ENCODE peak calls at places on chromosome 12, in nine cellular contexts. One of them, this sample, is unnamed.

GRCh38 chr12:92065664-92066063 is 80.0 kb downstream of the BTG1 start:
- DNase-seq in GM23248: peak; percentile 17
- DNase-seq in CD4-positive, alpha-beta memory T cell: no peak
- DNase-seq in RWPE2: no peak
- DNase-seq in Peyer's patch: no peak
- DNase-seq in effector memory CD4-positive, alpha-beta T cell: no peak
- DNase-seq in CD8-positive, alpha-beta memory T cell: no peak
- DNase-seq in endodermal cell: no peak
- DNase-seq in colonic mucosa: no peak
- DNase-seq in this sample: no peak

GRCh38 chr12:109555431-109556315 is 17.6 kb downstream of the MMAB start:
- DNase-seq in GM23248: no peak
- DNase-seq in CD4-positive, alpha-beta memory T cell: no peak
- DNase-seq in RWPE2: no peak
- DNase-seq in Peyer's patch: no peak
- DNase-seq in effector memory CD4-positive, alpha-beta T cell: no peak
- DNase-seq in CD8-positive, alpha-beta memory T cell: no peak
- DNase-seq in endodermal cell: no peak
- DNase-seq in colonic mucosa: no peak
- DNase-seq in this sample: no peak

GRCh38 chr12:55942055-55942454 is 11.1 kb downstream of the DGKA start:
- DNase-seq in GM23248: no peak
- DNase-seq in CD4-positive, alpha-beta memory T cell: no peak
- DNase-seq in RWPE2: no peak
- DNase-seq in Peyer's patch: no peak
- DNase-seq in effector memory CD4-positive, alpha-beta T cell: no peak
- DNase-seq in CD8-positive, alpha-beta memory T cell: no peak
- DNase-seq in endodermal cell: no peak
- DNase-seq in colonic mucosa: no peak
- DNase-seq in this sample: no peak

GRCh38 chr12:111339306-111339938 is 29.5 kb downstream of the PHETA1 start:
- DNase-seq in GM23248: no peak
- DNase-seq in CD4-positive, alpha-beta memory T cell: no peak
- DNase-seq in RWPE2: no peak
- DNase-seq in Peyer's patch: peak; percentile 64
- DNase-seq in effector memory CD4-positive, alpha-beta T cell: no peak
- DNase-seq in CD8-positive, alpha-beta memory T cell: no peak
- DNase-seq in endodermal cell: peak; percentile 87
- DNase-seq in colonic mucosa: no peak
- DNase-seq in this sample: no peak

GRCh38 chr12:16348435-16349131 is 1.1 kb downstream of the MGST1 start:
- DNase-seq in GM23248: peak; percentile 66
- DNase-seq in CD4-positive, alpha-beta memory T cell: no peak
- DNase-seq in RWPE2: no peak
- DNase-seq in Peyer's patch: no peak
- DNase-seq in effector memory CD4-positive, alpha-beta T cell: no peak
- DNase-seq in CD8-positive, alpha-beta memory T cell: no peak
- DNase-seq in endodermal cell: peak; percentile 59
- DNase-seq in colonic mucosa: no peak
- DNase-seq in this sample: no peak

GRCh38 chr12:64273527-64274403 is 51.7 kb upstream of the KICS2 start:
- DNase-seq in GM23248: peak; percentile 62
- DNase-seq in CD4-positive, alpha-beta memory T cell: no peak
- DNase-seq in RWPE2: no peak
- DNase-seq in Peyer's patch: no peak
- DNase-seq in effector memory CD4-positive, alpha-beta T cell: no peak
- DNase-seq in CD8-positive, alpha-beta memory T cell: no peak
- DNase-seq in endodermal cell: peak; percentile 93
- DNase-seq in colonic mucosa: no peak
- DNase-seq in this sample: no peak

GRCh38 chr12:12979151-12979550 is 20.9 kb downstream of the HEBP1 start:
- DNase-seq in GM23248: peak; percentile 44
- DNase-seq in CD4-positive, alpha-beta memory T cell: no peak
- DNase-seq in RWPE2: no peak
- DNase-seq in Peyer's patch: no peak
- DNase-seq in effector memory CD4-positive, alpha-beta T cell: no peak
- DNase-seq in CD8-positive, alpha-beta memory T cell: no peak
- DNase-seq in endodermal cell: no peak
- DNase-seq in colonic mucosa: no peak
- DNase-seq in this sample: no peak

GRCh38 chr12:1007994-1008393 is 17.0 kb downstream of the ERC1 start:
- DNase-seq in GM23248: no peak
- DNase-seq in CD4-positive, alpha-beta memory T cell: no peak
- DNase-seq in RWPE2: no peak
- DNase-seq in Peyer's patch: no peak
- DNase-seq in effector memory CD4-positive, alpha-beta T cell: no peak
- DNase-seq in CD8-positive, alpha-beta memory T cell: no peak
- DNase-seq in endodermal cell: no peak
- DNase-seq in colonic mucosa: no peak
- DNase-seq in this sample: no peak

GRCh38 chr12:42166501-42166900 is 21.8 kb upstream of the GXYLT1 start:
- DNase-seq in GM23248: peak; percentile 82
- DNase-seq in CD4-positive, alpha-beta memory T cell: no peak
- DNase-seq in RWPE2: no peak
- DNase-seq in Peyer's patch: no peak
- DNase-seq in effector memory CD4-positive, alpha-beta T cell: no peak
- DNase-seq in CD8-positive, alpha-beta memory T cell: no peak
- DNase-seq in endodermal cell: no peak
- DNase-seq in colonic mucosa: no peak
- DNase-seq in this sample: no peak

GRCh38 chr12:104423273-104423672 is 33.5 kb upstream of the CHST11 start:
- DNase-seq in GM23248: no peak
- DNase-seq in CD4-positive, alpha-beta memory T cell: no peak
- DNase-seq in RWPE2: no peak
- DNase-seq in Peyer's patch: no peak
- DNase-seq in effector memory CD4-positive, alpha-beta T cell: no peak
- DNase-seq in CD8-positive, alpha-beta memory T cell: no peak
- DNase-seq in endodermal cell: no peak
- DNase-seq in colonic mucosa: no peak
- DNase-seq in this sample: no peak

GRCh38 chr12:26810330-26810729 is 22.7 kb downstream of the ITPR2 start:
- DNase-seq in GM23248: peak; percentile 88
- DNase-seq in CD4-positive, alpha-beta memory T cell: no peak
- DNase-seq in RWPE2: no peak
- DNase-seq in Peyer's patch: no peak
- DNase-seq in effector memory CD4-positive, alpha-beta T cell: no peak
- DNase-seq in CD8-positive, alpha-beta memory T cell: no peak
- DNase-seq in endodermal cell: peak; percentile 67
- DNase-seq in colonic mucosa: no peak
- DNase-seq in this sample: peak; percentile 76

GRCh38 chr12:28024231-28024995 is 51.9 kb upstream of the PTHLH start:
- DNase-seq in GM23248: peak; percentile 93
- DNase-seq in CD4-positive, alpha-beta memory T cell: no peak
- DNase-seq in RWPE2: no peak
- DNase-seq in Peyer's patch: no peak
- DNase-seq in effector memory CD4-positive, alpha-beta T cell: no peak
- DNase-seq in CD8-positive, alpha-beta memory T cell: no peak
- DNase-seq in endodermal cell: no peak
- DNase-seq in colonic mucosa: no peak
- DNase-seq in this sample: no peak

GRCh38 chr12:120211243-120211903 is 10.5 kb upstream of the RPLP0 start:
- DNase-seq in GM23248: no peak
- DNase-seq in CD4-positive, alpha-beta memory T cell: no peak
- DNase-seq in RWPE2: no peak
- DNase-seq in Peyer's patch: no peak
- DNase-seq in effector memory CD4-positive, alpha-beta T cell: no peak
- DNase-seq in CD8-positive, alpha-beta memory T cell: no peak
- DNase-seq in endodermal cell: peak; percentile 43
- DNase-seq in colonic mucosa: no peak
- DNase-seq in this sample: no peak

GRCh38 chr12:27104546-27104945 is 22.2 kb upstream of the C12orf71 start:
- DNase-seq in GM23248: peak; percentile 11
- DNase-seq in CD4-positive, alpha-beta memory T cell: no peak
- DNase-seq in RWPE2: no peak
- DNase-seq in Peyer's patch: no peak
- DNase-seq in effector memory CD4-positive, alpha-beta T cell: no peak
- DNase-seq in CD8-positive, alpha-beta memory T cell: no peak
- DNase-seq in endodermal cell: no peak
- DNase-seq in colonic mucosa: no peak
- DNase-seq in this sample: no peak

GRCh38 chr12:110312581-110313360 is 31.7 kb downstream of the ATP2A2 start:
- DNase-seq in GM23248: peak; percentile 84
- DNase-seq in CD4-positive, alpha-beta memory T cell: no peak
- DNase-seq in RWPE2: no peak
- DNase-seq in Peyer's patch: no peak
- DNase-seq in effector memory CD4-positive, alpha-beta T cell: no peak
- DNase-seq in CD8-positive, alpha-beta memory T cell: no peak
- DNase-seq in endodermal cell: peak; percentile 30
- DNase-seq in colonic mucosa: no peak
- DNase-seq in this sample: no peak

GRCh38 chr12:71693126-71693525 is 7.2 kb downstream of the TMEM19 start:
- DNase-seq in GM23248: no peak
- DNase-seq in CD4-positive, alpha-beta memory T cell: no peak
- DNase-seq in RWPE2: no peak
- DNase-seq in Peyer's patch: peak; percentile 60
- DNase-seq in effector memory CD4-positive, alpha-beta T cell: no peak
- DNase-seq in CD8-positive, alpha-beta memory T cell: no peak
- DNase-seq in endodermal cell: no peak
- DNase-seq in colonic mucosa: peak; percentile 57
- DNase-seq in this sample: no peak
- H3K27ac ChIP-seq in GM23248: no peak overlapping the region
- H3K27ac ChIP-seq in CD4-positive, alpha-beta memory T cell: no peak overlapping the region
- H3K27ac ChIP-seq in RWPE2: no peak overlapping the region
- H3K27ac ChIP-seq in Peyer's patch: peak overlapping the region; percentile 74
- H3K27ac ChIP-seq in effector memory CD4-positive, alpha-beta T cell: no peak overlapping the region
- H3K27ac ChIP-seq in CD8-positive, alpha-beta memory T cell: no peak overlapping the region
- H3K27ac ChIP-seq in endodermal cell: no peak overlapping the region
- H3K27ac ChIP-seq in colonic mucosa: peak overlapping the region; percentile 70
- H3K27ac ChIP-seq in this sample: no peak overlapping the region

DNA sequence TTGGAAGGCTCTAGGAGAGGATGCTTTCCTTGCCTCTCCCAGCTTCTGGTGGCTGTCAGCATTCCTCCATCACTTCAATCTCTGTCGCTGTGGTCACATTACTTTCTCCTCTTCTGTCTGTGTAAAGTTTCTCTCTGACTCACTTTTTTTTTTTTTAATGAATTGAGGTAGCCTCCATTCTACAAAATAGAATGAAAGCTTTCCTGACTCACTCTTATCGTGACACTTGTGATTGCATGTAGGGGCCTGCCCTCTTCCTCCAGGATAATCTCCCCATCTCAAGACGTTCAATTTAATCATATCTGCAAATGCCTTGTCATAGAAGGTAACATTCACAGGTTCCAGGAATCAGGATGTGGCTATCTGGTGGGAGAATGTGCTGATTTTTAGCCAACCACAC is 153.5 kb upstream of the HMGA2 start:
- DNase-seq in GM23248: peak; percentile 56
- DNase-seq in CD4-positive, alpha-beta memory T cell: no peak
- DNase-seq in RWPE2: peak; percentile 79
- DNase-seq in Peyer's patch: no peak
- DNase-seq in effector memory CD4-positive, alpha-beta T cell: no peak
- DNase-seq in CD8-positive, alpha-beta memory T cell: no peak
- DNase-seq in endodermal cell: no peak
- DNase-seq in colonic mucosa: no peak
- DNase-seq in this sample: no peak
- H3K4me1 ChIP-seq in GM23248: peaks cover 37% of the 10 kb centered on the region
- H3K4me1 ChIP-seq in CD4-positive, alpha-beta memory T cell: no peaks in the 10 kb centered on the region
- H3K4me1 ChIP-seq in RWPE2: peaks cover 65% of the 10 kb centered on the region
- H3K4me1 ChIP-seq in Peyer's patch: no peaks in the 10 kb centered on the region
- H3K4me1 ChIP-seq in effector memory CD4-positive, alpha-beta T cell: no peaks in the 10 kb centered on the region
- H3K4me1 ChIP-seq in CD8-positive, alpha-beta memory T cell: no peaks in the 10 kb centered on the region
- H3K4me1 ChIP-seq in endodermal cell: peaks cover 10% of the 10 kb centered on the region
- H3K4me1 ChIP-seq in colonic mucosa: no peaks in the 10 kb centered on the region
- H3K4me1 ChIP-seq in this sample: no peaks in the 10 kb centered on the region

DNA sequence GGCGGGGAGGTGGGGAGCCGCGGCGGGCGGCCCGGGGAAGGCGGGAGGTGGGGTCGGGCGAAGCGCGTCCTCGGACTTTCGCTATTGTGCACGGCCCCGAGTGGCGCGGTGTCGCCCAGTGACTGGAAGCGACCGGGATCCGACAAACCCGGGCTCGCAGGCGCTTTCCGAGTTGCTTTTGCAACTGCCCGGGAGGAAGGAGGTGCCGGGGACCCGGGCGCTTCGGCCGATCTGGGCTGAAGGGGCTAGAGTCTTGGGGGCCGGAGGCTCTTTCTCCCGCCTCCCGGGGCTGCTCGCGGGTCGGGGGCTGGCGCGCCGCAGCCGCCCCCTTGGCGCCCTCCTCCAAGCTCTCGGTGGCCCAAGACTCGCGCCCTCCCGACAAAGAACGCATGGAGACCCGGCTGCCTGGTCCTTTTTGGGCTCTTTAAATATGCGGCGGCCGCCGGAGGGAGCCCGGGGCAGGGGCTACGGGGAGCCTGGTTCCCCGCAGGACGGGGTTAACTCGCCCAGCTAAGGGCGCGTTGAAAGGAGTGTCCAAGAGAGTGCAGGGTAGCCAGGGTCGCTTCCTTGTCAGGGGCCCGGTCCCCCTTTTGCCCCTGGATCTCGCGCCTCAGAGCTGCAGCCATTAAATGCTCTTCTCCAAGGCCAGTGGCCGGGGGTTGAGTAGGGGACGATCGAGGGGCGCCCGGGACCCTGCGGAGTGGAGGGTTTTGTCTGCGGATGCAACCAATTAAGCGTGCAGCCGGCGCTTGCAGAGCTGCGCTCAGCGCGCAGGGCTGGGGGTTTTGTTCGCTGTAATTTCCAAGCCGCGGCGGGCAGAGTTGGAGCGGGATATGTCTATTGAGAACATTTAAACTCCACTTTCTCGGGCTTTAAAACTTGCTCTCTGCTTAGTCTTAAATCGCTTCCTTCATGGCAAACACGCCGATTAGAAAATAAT is 1.6 kb downstream of the HMGA2 start:
- DNase-seq in GM23248: peak; percentile 74
- DNase-seq in CD4-positive, alpha-beta memory T cell: no peak
- DNase-seq in RWPE2: peak; percentile 50
- DNase-seq in Peyer's patch: peak; percentile 73
- DNase-seq in effector memory CD4-positive, alpha-beta T cell: no peak
- DNase-seq in CD8-positive, alpha-beta memory T cell: no peak
- DNase-seq in endodermal cell: peak; percentile 88
- DNase-seq in colonic mucosa: peak; percentile 40
- DNase-seq in this sample: peak; percentile 57
- H3K27me3 ChIP-seq in GM23248: no peaks in the 10 kb centered on the region
- H3K27me3 ChIP-seq in CD4-positive, alpha-beta memory T cell: peaks cover 6% of the 10 kb centered on the region
- H3K27me3 ChIP-seq in RWPE2: no peaks in the 10 kb centered on the region
- H3K27me3 ChIP-seq in Peyer's patch: no peaks in the 10 kb centered on the region
- H3K27me3 ChIP-seq in effector memory CD4-positive, alpha-beta T cell: peaks cover 7% of the 10 kb centered on the region
- H3K27me3 ChIP-seq in CD8-positive, alpha-beta memory T cell: peaks cover 4% of the 10 kb centered on the region
- H3K27me3 ChIP-seq in endodermal cell: no peaks in the 10 kb centered on the region
- H3K27me3 ChIP-seq in colonic mucosa: peaks cover 4% of the 10 kb centered on the region
- H3K27me3 ChIP-seq in this sample: no peaks in the 10 kb centered on the region

GRCh38 chr12:102009796-102010195 is 52.0 kb downstream of the WASHC3 start:
- DNase-seq in GM23248: no peak
- DNase-seq in CD4-positive, alpha-beta memory T cell: no peak
- DNase-seq in RWPE2: no peak
- DNase-seq in Peyer's patch: no peak
- DNase-seq in effector memory CD4-positive, alpha-beta T cell: no peak
- DNase-seq in CD8-positive, alpha-beta memory T cell: no peak
- DNase-seq in endodermal cell: no peak
- DNase-seq in colonic mucosa: no peak
- DNase-seq in this sample: no peak
- H3K27ac ChIP-seq in GM23248: no peak overlapping the region
- H3K27ac ChIP-seq in CD4-positive, alpha-beta memory T cell: no peak overlapping the region
- H3K27ac ChIP-seq in RWPE2: no peak overlapping the region
- H3K27ac ChIP-seq in Peyer's patch: no peak overlapping the region
- H3K27ac ChIP-seq in effector memory CD4-positive, alpha-beta T cell: no peak overlapping the region
- H3K27ac ChIP-seq in CD8-positive, alpha-beta memory T cell: no peak overlapping the region
- H3K27ac ChIP-seq in endodermal cell: no peak overlapping the region
- H3K27ac ChIP-seq in colonic mucosa: no peak overlapping the region
- H3K27ac ChIP-seq in this sample: no peak overlapping the region

This sample was measured in right cardiac atrium.